ENCODE peak calls at places on chromosomes 4 and X, in ten cellular contexts. A, J, X, U, C, R, Q, Z, K and O are unnamed samples.
A peak's percentile ranks its signal among the peaks of the same experiment; 100 is the strongest.

GRCh38 chrX:46561931-46562721 is 11.4 kb upstream of the CHST7 start:
- DNase-seq in A (no peak), J (no peak), X (no peak), U (peak; percentile 50), C (no peak), R (peak; percentile 22), Q (no peak), Z (no peak), K (peak; percentile 76), O (no peak)

GRCh38 chrX:989959-990510 is 222.4 kb downstream of the CRLF2 start:
- DNase-seq in A (no peak), J (peak; percentile 26), X (peak; percentile 99), U (no peak), C (no peak), R (peak; percentile 76), Q (peak; percentile 84), Z (peak; percentile 1), K (peak; percentile 97), O (no peak)

GRCh38 chr4:8834681-8835220 is 36.9 kb downstream of the HMX1 start:
- DNase-seq in A (no peak), J (no peak), X (no peak), U (no peak), C (no peak), R (no peak), Q (no peak), Z (no peak), K (no peak), O (no peak)

GRCh38 chrX:28946846-28947245 is 359.6 kb downstream of the IL1RAPL1 start:
- DNase-seq in A (no peak), J (no peak), X (no peak), U (no peak), C (no peak), R (no peak), Q (no peak), Z (no peak), K (no peak), O (no peak)

GRCh38 chr4:6327220-6327917 is 57.7 kb downstream of the WFS1 start:
- DNase-seq in A (peak; percentile 67), J (peak; percentile 79), X (peak; percentile 65), U (peak; percentile 83), C (peak; percentile 72), R (peak; percentile 80), Q (peak; percentile 85), Z (peak; percentile 60), K (peak; percentile 80), O (peak; percentile 71)

GRCh38 chr4:13615162-13615561 is 12.4 kb downstream of the BOD1L1 start:
- DNase-seq in A (no peak), J (no peak), X (no peak), U (no peak), C (no peak), R (no peak), Q (peak; percentile 23), Z (no peak), K (peak; percentile 80), O (no peak)

GRCh38 chr4:145299380-145300076 is 119.1 kb upstream of the OTUD4 start:
- DNase-seq in A (peak; percentile 29), J (no peak), X (no peak), U (no peak), C (peak; percentile 95), R (no peak), Q (peak; percentile 25), Z (peak; percentile 55), K (peak; percentile 60), O (no peak)

GRCh38 chr4:81919238-81919637 is 447.5 kb upstream of the RASGEF1B start:
- DNase-seq in A (no peak), J (no peak), X (peak; percentile 28), U (peak; percentile 6), C (no peak), R (peak; percentile 24), Q (no peak), Z (no peak), K (peak; percentile 20), O (peak; percentile 7)

GRCh38 chrX:13432376-13432775 is 112.5 kb upstream of the ATXN3L start:
- DNase-seq in A (no peak), J (no peak), X (peak; percentile 60), U (no peak), C (peak; percentile 87), R (no peak), Q (peak; percentile 89), Z (no peak), K (no peak), O (no peak)

GRCh38 chr4:3857316-3857926 is 91.2 kb downstream of the ADRA2C start:
- DNase-seq in A (no peak), J (no peak), X (no peak), U (no peak), C (no peak), R (no peak), Q (no peak), Z (no peak), K (peak; percentile 42), O (no peak)

GRCh38 chr4:96355414-96355813 is 515.5 kb downstream of the PDHA2 start:
- DNase-seq in A (no peak), J (no peak), X (no peak), U (no peak), C (no peak), R (no peak), Q (no peak), Z (no peak), K (no peak), O (no peak)

GRCh38 chrX:149630681-149631292 is 805 bp downstream of the TMEM185A start:
- DNase-seq in A (no peak), J (no peak), X (peak; percentile 49), U (no peak), C (peak; percentile 46), R (peak; percentile 14), Q (peak; percentile 49), Z (no peak), K (peak; percentile 40), O (peak; percentile 36)

GRCh38 chr4:123811763-123812390 is 415.3 kb downstream of the SPRY1 start:
- DNase-seq in A (no peak), J (no peak), X (no peak), U (no peak), C (no peak), R (no peak), Q (no peak), Z (no peak), K (no peak), O (no peak)

GRCh38 chr4:926538-926937 is 5.6 kb downstream of the GAK start:
- DNase-seq in A (no peak), J (no peak), X (peak; percentile 58), U (no peak), C (peak; percentile 31), R (peak; percentile 65), Q (peak; percentile 38), Z (no peak), K (peak; percentile 27), O (no peak)

GRCh38 chr4:145153181-145153903 is 27.0 kb downstream of the OTUD4 start:
- DNase-seq in A (no peak), J (no peak), X (no peak), U (no peak), C (peak; percentile 37), R (no peak), Q (peak; percentile 74), Z (no peak), K (no peak), O (no peak)

GRCh38 chr4:69049860-69050259 is 46.4 kb upstream of the UGT2B7 start:
- DNase-seq in A (no peak), J (no peak), X (no peak), U (no peak), C (no peak), R (no peak), Q (no peak), Z (no peak), K (no peak), O (no peak)

GRCh38 chrX:14380044-14380443 is 149.3 kb upstream of the GLRA2 start:
- DNase-seq in A (no peak), J (no peak), X (no peak), U (no peak), C (no peak), R (no peak), Q (no peak), Z (no peak), K (no peak), O (no peak)